ENCODE peak calls at places on chromosome 2, in four cellular contexts. T is cardiac muscle cell; I is HL-60; Z is CD4-positive, alpha-beta memory T cell. F is an unnamed sample. For H3K27me3, the result is how much of the 10 kb centered on the place peaks cover.

GRCh38 chr2:83365476-83365875 is 1093.6 kb downstream of the SUCLG1 start:
- DNase-seq in T (no peak), Z (no peak), I (no peak), F (no peak)

GRCh38 chr2:239184968-239185903 is 215.6 kb downstream of the HDAC4 start:
- DNase-seq in Z (no peak), I (no peak), T (no peak), F (no peak)

GRCh38 chr2:126749537-126749936 is 93.6 kb downstream of the GYPC start:
- DNase-seq in I (no peak), Z (no peak), T (peak), F (no peak)

GRCh38 chr2:85181093-85181685 is 48.0 kb downstream of the TCF7L1 start:
- DNase-seq in T (no peak), Z (no peak), I (no peak), F (no peak)

GRCh38 chr2:71672011-71672639 is 218.8 kb downstream of the DYSF start:
- DNase-seq in Z (no peak), I (no peak), T (no peak), F (no peak)

GRCh38 chr2:55843096-55843991 is 80.2 kb downstream of the EFEMP1 start:
- DNase-seq in Z (no peak), I (no peak), T (peak), F (no peak)

GRCh38 chr2:113888641-113889470 is 1.0 kb upstream of the ACTR3 start:
- DNase-seq in I (no peak), Z (no peak), T (no peak), F (no peak)

GRCh38 chr2:55236992-55237543 is 4.6 kb downstream of the RPS27A start:
- DNase-seq in T (no peak), I (no peak), Z (no peak), F (no peak)

GRCh38 chr2:132627542-132627941 is 42.5 kb downstream of the LYPD1 start:
- DNase-seq in Z (no peak), I (no peak), T (peak), F (no peak)

GRCh38 chr2:217256261-217256660 is 396.4 kb upstream of the TNP1 start:
- DNase-seq in I (no peak), T (no peak), Z (no peak), F (no peak)

GRCh38 chr2:31190188-31190587 is 27.1 kb downstream of the CAPN14 start:
- DNase-seq in Z (no peak), T (no peak), I (no peak), F (no peak)

GRCh38 chr2:21047161-21048009 is 3.5 kb upstream of the APOB start:
- DNase-seq in Z (no peak), T (peak), I (no peak), F (no peak)

GRCh38 chr2:232325324-232326273 is 53.0 kb upstream of the ALPP start:
- DNase-seq in I (no peak), Z (no peak), T (peak), F (peak)

GRCh38 chr2:55361465-55362189 is 58.0 kb downstream of the CCDC88A start:
- DNase-seq in I (no peak), T (no peak), Z (no peak), F (no peak)

GRCh38 chr2:168816369-168816768 is 13.9 kb downstream of the NOSTRIN start:
- DNase-seq in I (no peak), Z (no peak), T (peak), F (no peak)

GRCh38 chr2:15058015-15058414 is 425.5 kb downstream of the LRATD1 start:
- DNase-seq in T (no peak), Z (no peak), I (no peak), F (no peak)

GRCh38 chr2:120818441-120818920 is 82.8 kb downstream of the GLI2 start:
- DNase-seq in I (no peak), T (peak), Z (no peak), F (no peak)
- H3K27ac ChIP-seq in I (no peak), T (no peak), Z (no peak), F (no peak)

DNA sequence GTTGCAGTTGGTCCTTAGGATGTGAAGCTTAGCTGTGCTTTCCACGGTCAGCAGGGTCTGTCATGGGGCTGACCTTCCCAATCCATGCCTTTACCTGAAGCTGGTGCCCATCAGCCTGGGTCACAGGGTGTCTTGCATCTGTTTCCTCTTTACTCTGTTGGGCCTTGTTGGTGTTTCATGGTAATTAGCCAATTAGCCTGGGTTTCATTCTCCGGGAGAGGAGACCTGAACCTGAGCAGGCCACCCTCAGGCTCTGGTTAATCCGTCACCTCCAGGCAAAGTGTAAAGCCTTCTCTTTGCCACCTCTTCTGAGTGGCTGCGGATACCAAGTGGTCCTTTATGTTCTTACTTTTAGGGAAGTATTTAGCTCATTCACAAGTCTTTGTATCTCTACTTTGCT is 140.1 kb downstream of the GBX2 start:
- DNase-seq in Z (no peak), T (no peak), I (no peak), F (no peak)
- H3K4me3 ChIP-seq in Z (no peak), T (no peak), I (no peak), F (no peak)

GRCh38 chr2:189783451-189783926 is 650 bp downstream of the ORMDL1 start:
- DNase-seq in I (no peak), T (peak), Z (no peak), F (no peak)
- H3K27me3 ChIP-seq in I (under half), T (under half), Z (under half), F (under half)

GRCh38 chr2:235218486-235218907 is 266.7 kb downstream of the SH3BP4 start:
- DNase-seq in Z (no peak), I (no peak), T (peak), F (no peak)

GRCh38 chr2:235217814-235218213 is 266.0 kb downstream of the SH3BP4 start:
- DNase-seq in Z (no peak), T (peak), I (no peak), F (no peak)

GRCh38 chr2:235216901-235217300 is 265.1 kb downstream of the SH3BP4 start:
- DNase-seq in T (peak), Z (no peak), I (no peak), F (no peak)

GRCh38 chr2:235220331-235220730 is 268.5 kb downstream of the SH3BP4 start:
- DNase-seq in T (no peak), Z (no peak), I (no peak), F (no peak)

DNA sequence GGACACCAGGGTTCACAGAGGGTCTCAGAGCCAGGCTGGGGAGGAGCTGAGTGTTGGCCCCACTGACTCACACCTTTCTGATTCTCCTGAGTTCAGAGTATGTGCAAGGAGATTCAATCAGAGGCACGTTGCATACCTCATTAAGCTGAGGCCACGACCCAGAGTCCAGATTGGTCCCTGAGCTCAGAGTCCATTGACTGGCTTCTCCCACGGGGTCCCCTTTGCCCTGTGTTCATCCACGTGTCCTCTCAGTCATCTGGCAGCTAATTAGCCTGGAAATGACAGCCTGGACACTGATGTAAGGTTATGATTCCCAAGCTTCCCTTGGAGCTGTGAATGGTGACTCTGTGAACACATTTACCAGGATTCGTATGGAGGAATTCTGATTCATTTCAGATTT is 267.2 kb downstream of the SH3BP4 start:
- DNase-seq in T (no peak), Z (no peak), I (no peak), F (no peak)
- H3K27ac ChIP-seq in T (no peak), Z (no peak), I (no peak), F (no peak)

DNA sequence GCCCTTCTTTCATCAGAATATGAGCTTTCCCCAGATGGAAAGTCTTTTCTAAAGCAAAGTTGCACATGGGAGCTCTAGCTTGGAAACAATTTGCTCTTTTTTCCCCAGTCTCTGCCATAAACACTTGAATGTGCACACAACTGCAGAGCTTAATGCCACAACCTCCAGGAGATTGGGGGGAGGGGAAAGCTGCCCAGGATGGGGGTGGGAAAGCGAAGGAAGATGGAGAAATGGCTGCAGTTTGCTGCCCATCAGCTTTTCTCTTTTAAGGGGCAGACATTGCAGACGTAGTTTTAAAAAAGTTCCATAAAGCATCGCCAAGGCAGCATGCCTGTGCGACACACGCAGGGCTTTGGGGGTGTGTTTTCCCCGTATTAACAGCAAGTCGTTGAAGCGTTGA is 1.5 kb downstream of the ACKR3 start:
- DNase-seq in Z (no peak), T (no peak), I (no peak), F (no peak)
- H3K4me3 ChIP-seq in Z (no peak), T (peak), I (no peak), F (no peak)

DNA sequence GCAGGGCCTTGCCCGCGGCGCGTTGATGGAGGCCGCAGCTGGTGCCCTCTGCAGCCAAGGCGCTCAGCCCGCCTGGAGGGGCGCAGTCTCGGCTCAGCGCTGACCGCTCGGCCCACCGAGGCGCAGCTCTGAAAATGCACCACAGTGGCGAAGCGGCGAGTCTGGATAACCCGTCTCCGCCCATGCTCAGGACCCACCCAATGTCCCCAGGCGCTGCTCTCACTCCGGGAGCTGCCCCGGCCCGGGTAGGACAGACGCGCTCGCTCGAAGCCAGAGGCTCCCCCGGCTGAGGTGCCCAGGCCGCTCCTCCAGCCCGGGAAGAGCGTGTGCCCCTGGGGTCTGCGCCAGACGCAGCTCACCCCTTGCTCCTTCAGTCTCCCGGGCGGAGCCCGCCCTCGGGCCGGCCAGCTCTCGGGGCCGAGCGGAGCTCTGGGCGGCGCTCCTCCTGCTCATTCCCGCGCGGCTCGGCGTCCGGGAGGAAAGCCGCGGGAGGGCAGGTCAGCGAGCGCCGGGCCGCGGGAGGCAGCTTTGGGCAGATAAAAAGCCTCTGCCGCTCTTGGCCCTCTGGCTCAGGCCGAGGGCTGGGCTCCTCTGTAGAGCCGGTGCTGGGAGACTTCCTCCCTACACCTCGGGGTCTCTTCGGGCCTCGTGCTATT is 1.6 kb upstream of the TBR1 start:
- DNase-seq in T (peak), I (no peak), Z (no peak), F (no peak)
- H3K27me3 ChIP-seq in T (half or more), I (half or more), Z (half or more), F (half or more)

GRCh38 chr2:70552501-70553333 is 909 bp downstream of the TGFA start:
- DNase-seq in I (no peak), T (no peak), Z (peak), F (no peak)
- H3K27ac ChIP-seq in I (no peak), T (no peak), Z (peak), F (peak)

DNA sequence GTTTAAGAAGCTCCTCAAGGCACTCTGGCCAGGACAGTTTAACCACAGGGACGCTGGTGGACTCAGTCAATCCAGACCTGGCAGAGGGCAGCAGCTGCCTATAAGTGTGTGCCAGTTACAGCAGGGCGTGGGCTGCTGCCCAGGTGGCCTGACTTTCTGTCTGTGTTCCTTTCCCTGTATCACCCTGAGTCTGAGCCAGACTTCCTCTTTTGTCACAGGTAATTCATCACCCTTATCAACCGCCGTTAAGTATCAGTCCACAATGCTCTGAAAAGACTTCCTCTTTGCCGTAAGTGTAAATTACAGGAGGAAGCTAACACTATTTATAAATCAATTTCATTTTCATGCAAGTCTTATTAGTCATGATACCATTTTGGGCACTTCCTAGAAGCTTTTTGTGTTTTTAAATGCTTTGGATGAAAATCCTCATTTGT is 7.0 kb downstream of the LPIN1 start:
- DNase-seq in I (peak), Z (peak), T (no peak), F (peak)
- H3K4me3 ChIP-seq in I (peak), Z (peak), T (no peak), F (peak)

GRCh38 chr2:100623033-100623715 is 60.4 kb downstream of the PDCL3 start:
- DNase-seq in Z (no peak), I (no peak), T (no peak), F (no peak)

GRCh38 chr2:100624536-100624935 is 61.7 kb downstream of the PDCL3 start:
- DNase-seq in T (no peak), Z (no peak), I (no peak), F (no peak)

GRCh38 chr2:100627653-100628300 is 65.0 kb downstream of the PDCL3 start:
- DNase-seq in I (no peak), T (no peak), Z (no peak), F (no peak)

GRCh38 chr2:100623921-100624320 is 61.1 kb downstream of the PDCL3 start:
- DNase-seq in I (no peak), Z (no peak), T (no peak), F (no peak)

GRCh38 chr2:100625731-100626130 is 62.9 kb downstream of the PDCL3 start:
- DNase-seq in T (no peak), Z (no peak), I (no peak), F (no peak)
- H3K27me3 ChIP-seq in T (under half), Z (under half), I (under half), F (under half)

GRCh38 chr2:45168731-45169338 is 159.6 kb upstream of the SIX2 start:
- DNase-seq in Z (no peak), I (no peak), T (peak), F (no peak)
- H3K27ac ChIP-seq in Z (no peak), I (no peak), T (no peak), F (no peak)

F was measured in effector memory CD4-positive, alpha-beta T cell.